ENCODE peak calls at places on chromosomes 7 and 10, in ten cellular contexts. L is activated naive CD8-positive, alpha-beta T cell treated with anti-CD3 and anti-CD28 coated beads, Interleukin-2, amount 50 U/mL, for 24 hours; C is cardiac muscle cell; U is ascending aorta; O is PC-9; H is upper lobe of right lung; G is fibroblast of mammary gland; J is fibroblast of lung; A is cardiac fibroblast; M is anterior cingulate cortex. N is an unnamed sample.

GRCh38 chr7:10325395-10325794 is 648.3 kb upstream of the PHF14 start:
- DNase-seq in H (no peak), U (no peak), C (no peak), G (no peak), L (no peak), O (no peak), A (no peak), J (no peak), M (no peak), N (no peak)

GRCh38 chr7:81857385-81857784 is 87.5 kb upstream of the HGF start:
- DNase-seq in H (no peak), G (peak; percentile 10), C (no peak), O (no peak), L (no peak), M (no peak), A (peak; percentile 58), J (no peak), U (no peak), N (no peak)

GRCh38 chr7:883029-884021 is 7.0 kb downstream of the GET4 start:
- DNase-seq in A (no peak), J (no peak), O (no peak), M (no peak), G (no peak), L (no peak), H (no peak), C (no peak), U (no peak), N (no peak)

GRCh38 chr7:98288064-98288823 is 6.8 kb downstream of the BRI3 start:
- DNase-seq in L (no peak), U (no peak), A (no peak), H (peak; percentile 63), C (no peak), J (no peak), G (no peak), M (no peak), O (no peak), N (no peak)

GRCh38 chr10:128222317-128222849 is 96.2 kb upstream of the MKI67 start:
- DNase-seq in O (no peak), C (no peak), H (no peak), L (no peak), J (no peak), G (no peak), U (no peak), A (no peak), M (no peak), N (no peak)

GRCh38 chr10:61836888-61837747 is 64.4 kb upstream of the ARID5B start:
- DNase-seq in U (no peak), J (peak; percentile 67), A (peak; percentile 79), G (peak; percentile 63), L (no peak), C (no peak), H (no peak), O (no peak), M (no peak), N (peak; percentile 64)

GRCh38 chr7:4191525-4191924 is 490.6 kb upstream of the FOXK1 start:
- DNase-seq in J (no peak), C (no peak), O (no peak), A (no peak), H (no peak), U (no peak), M (no peak), G (no peak), L (no peak), N (no peak)

GRCh38 chr7:78111384-78111783 is 312.8 kb downstream of the PHTF2 start:
- DNase-seq in A (no peak), O (no peak), J (no peak), L (no peak), H (no peak), M (no peak), G (no peak), C (no peak), U (no peak), N (no peak)

GRCh38 chr7:112005205-112005604 is 201.0 kb downstream of the DOCK4 start:
- DNase-seq in H (no peak), A (no peak), M (no peak), C (no peak), J (peak; percentile 57), O (no peak), U (no peak), G (no peak), L (no peak), N (peak; percentile 13)

GRCh38 chr10:93074597-93075368 is 1.1 kb downstream of the CYP26A1 start:
- DNase-seq in H (no peak), L (no peak), G (no peak), C (no peak), M (no peak), O (no peak), J (no peak), A (no peak), U (no peak), N (no peak)

GRCh38 chr7:139726485-139726869 is 51.3 kb downstream of the HIPK2 start:
- DNase-seq in L (no peak), O (no peak), H (no peak), A (no peak), M (no peak), C (no peak), G (no peak), J (peak; percentile 50), U (no peak), N (no peak)

GRCh38 chr7:154231732-154232131 is 179.5 kb downstream of the DPP6 start:
- DNase-seq in J (no peak), H (no peak), L (no peak), C (peak; percentile 72), A (no peak), G (no peak), O (peak; percentile 6), U (no peak), M (no peak), N (no peak)

GRCh38 chr10:90969947-90970673 is 49.2 kb upstream of the ANKRD1 start:
- DNase-seq in L (no peak), U (no peak), A (peak; percentile 78), C (peak; percentile 9), G (peak; percentile 89), J (peak; percentile 68), H (no peak), M (no peak), O (no peak), N (peak; percentile 51)

GRCh38 chr10:99394761-99395386 is 35.5 kb downstream of the GOT1 start:
- DNase-seq in U (no peak), C (no peak), A (no peak), G (no peak), J (no peak), L (no peak), H (no peak), M (no peak), O (no peak), N (no peak)

GRCh38 chr10:7035111-7035761 is 375.6 kb downstream of the SFMBT2 start:
- DNase-seq in G (no peak), O (no peak), M (no peak), J (no peak), L (peak; percentile 53), H (no peak), A (no peak), C (no peak), U (no peak), N (no peak)

GRCh38 chr10:43706166-43706565 is 57.5 kb upstream of the ZNF32 start:
- DNase-seq in A (no peak), C (no peak), L (no peak), O (no peak), G (no peak), U (no peak), J (no peak), M (no peak), H (peak; percentile 29), N (no peak)

GRCh38 chr7:121267612-121268011 is 61.2 kb upstream of the WNT16 start:
- DNase-seq in O (no peak), H (no peak), A (no peak), C (no peak), G (peak; percentile 21), U (no peak), M (no peak), J (peak; percentile 49), L (no peak), N (peak; percentile 50)

GRCh38 chr10:62597226-62597625 is 207.3 kb upstream of the ADO start:
- DNase-seq in M (no peak), L (no peak), H (no peak), U (no peak), J (no peak), O (no peak), G (peak; percentile 57), C (no peak), A (peak; percentile 44), N (peak; percentile 88)

GRCh38 chr10:48762104-48763042 is 77.7 kb downstream of the WDFY4 start:
- DNase-seq in O (no peak), L (no peak), J (no peak), A (peak; percentile 5), H (no peak), U (no peak), C (no peak), M (no peak), G (no peak), N (no peak)

GRCh38 chr7:106178593-106179134 is 66.6 kb upstream of the SYPL1 start:
- DNase-seq in A (peak; percentile 70), O (peak; percentile 61), U (no peak), L (no peak), H (no peak), C (no peak), M (no peak), J (peak; percentile 80), G (peak; percentile 67), N (peak; percentile 63)

GRCh38 chr7:80218723-80219122 is 84.1 kb downstream of the GNAI1 start:
- DNase-seq in C (no peak), G (peak; percentile 92), L (no peak), U (no peak), H (no peak), J (peak; percentile 74), M (no peak), A (peak; percentile 93), O (peak; percentile 14), N (peak; percentile 48)

GRCh38 chr7:36207451-36208291 is 54.6 kb downstream of the EEPD1 start:
- DNase-seq in H (no peak), M (peak; percentile 33), A (peak; percentile 81), L (no peak), O (peak; percentile 51), C (peak; percentile 70), G (peak; percentile 39), U (peak; percentile 79), J (peak; percentile 73), N (peak; percentile 93)

GRCh38 chr10:18401416-18402195 is 249.8 kb downstream of the NSUN6 start:
- DNase-seq in U (no peak), H (no peak), L (no peak), M (no peak), A (no peak), G (no peak), O (no peak), C (no peak), J (no peak), N (no peak)

GRCh38 chr7:135362871-135363270 is 129.2 kb downstream of the STRA8 start:
- DNase-seq in G (no peak), L (no peak), C (no peak), O (no peak), A (no peak), J (no peak), H (no peak), U (no peak), M (no peak), N (no peak)

GRCh38 chr10:8304861-8305260 is 250.4 kb downstream of the GATA3 start:
- DNase-seq in C (no peak), H (no peak), O (no peak), L (no peak), A (peak; percentile 23), M (no peak), U (no peak), J (no peak), G (no peak), N (no peak)

GRCh38 chr7:143351060-143351459 is 11.5 kb downstream of the FAM131B start:
- DNase-seq in H (no peak), M (no peak), A (no peak), U (no peak), C (no peak), J (no peak), G (no peak), O (no peak), L (no peak), N (peak; percentile 25)

GRCh38 chr10:104340692-104341091 is 2.4 kb upstream of the ITPRIP start:
- DNase-seq in G (no peak), L (no peak), O (no peak), C (no peak), J (no peak), M (no peak), H (no peak), U (no peak), A (no peak), N (no peak)

GRCh38 chr7:17849504-17849903 is 90.8 kb downstream of the SNX13 start:
- DNase-seq in U (no peak), A (peak; percentile 74), C (peak; percentile 3), L (no peak), J (peak; percentile 25), H (no peak), O (no peak), G (peak; percentile 12), M (no peak), N (peak; percentile 8)